ENCODE peak calls at places on chromosome 20, in ten cellular contexts. A is HAP-1; Q is CD8-positive, alpha-beta memory T cell; S is CD8-positive, alpha-beta T cell; X is right lobe of liver; O is tibial artery; V is prostate gland; E is upper lobe of right lung; Z is cardiac muscle cell; B is colonic mucosa. P is an unnamed sample.

GRCh38 chr20:44079968-44080560 is 106.9 kb downstream of the JPH2 start:
- DNase-seq in A (no peak), Q (no peak), S (no peak), X (no peak), O (no peak), V (no peak), E (peak; percentile 29), Z (peak; percentile 51), B (no peak), P (no peak)

GRCh38 chr20:20711413-20711812 is 1.0 kb downstream of the RALGAPA2 start:
- DNase-seq in A (no peak), Q (peak; percentile 30), S (no peak), X (no peak), O (no peak), V (peak; percentile 23), E (no peak), Z (no peak), B (peak; percentile 48), P (no peak)

GRCh38 chr20:61759286-61760065 is 306.2 kb downstream of the TAF4 start:
- DNase-seq in A (no peak), Q (no peak), S (no peak), X (no peak), O (peak; percentile 28), V (no peak), E (peak; percentile 31), Z (no peak), B (no peak), P (peak; percentile 23)

GRCh38 chr20:58515240-58516212 is at the start of gene APCDD1L:
- DNase-seq in A (no peak), Q (no peak), S (no peak), X (no peak), O (no peak), V (no peak), E (no peak), Z (peak; percentile 20), B (no peak), P (peak; percentile 68)

GRCh38 chr20:2795451-2795850 is 5.0 kb downstream of the CPXM1 start:
- DNase-seq in A (no peak), Q (no peak), S (no peak), X (no peak), O (no peak), V (no peak), E (no peak), Z (no peak), B (no peak), P (no peak)

GRCh38 chr20:17662333-17663039 is 19.6 kb downstream of the RRBP1 start:
- DNase-seq in A (no peak), Q (no peak), S (no peak), X (no peak), O (peak; percentile 82), V (no peak), E (no peak), Z (peak; percentile 96), B (no peak), P (peak; percentile 70)

GRCh38 chr20:36745234-36745926 is 510 bp downstream of the NDRG3 start:
- DNase-seq in A (no peak), Q (no peak), S (no peak), X (peak; percentile 68), O (peak; percentile 65), V (peak; percentile 9), E (no peak), Z (peak; percentile 8), B (peak; percentile 44), P (peak; percentile 66)

GRCh38 chr20:2261105-2261504 is 34.7 kb upstream of the TGM3 start:
- DNase-seq in A (no peak), Q (no peak), S (no peak), X (peak; percentile 86), O (no peak), V (no peak), E (no peak), Z (no peak), B (peak; percentile 89), P (no peak)

GRCh38 chr20:56867128-56867527 is 238.0 kb downstream of the TFAP2C start:
- DNase-seq in A (no peak), Q (no peak), S (no peak), X (no peak), O (no peak), V (no peak), E (no peak), Z (no peak), B (no peak), P (no peak)
- H3K27me3 ChIP-seq in A (peaks cover 23% of the 10 kb centered on the region), Q (no peaks in the 10 kb centered on the region), S (peaks cover 3% of the 10 kb centered on the region), X (no peaks in the 10 kb centered on the region), O (no peaks in the 10 kb centered on the region), V (no peaks in the 10 kb centered on the region), E (peaks cover 25% of the 10 kb centered on the region), Z (peaks cover 3% of the 10 kb centered on the region), B (no peaks in the 10 kb centered on the region), P (no peaks in the 10 kb centered on the region)

GRCh38 chr20:63176035-63176434 is 39.9 kb downstream of the YTHDF1 start:
- DNase-seq in A (no peak), Q (no peak), S (no peak), X (no peak), O (no peak), V (no peak), E (no peak), Z (no peak), B (no peak), P (no peak)

GRCh38 chr20:63177134-63177784 is 38.7 kb downstream of the YTHDF1 start:
- DNase-seq in A (no peak), Q (no peak), S (no peak), X (no peak), O (no peak), V (no peak), E (no peak), Z (no peak), B (no peak), P (no peak)

GRCh38 chr20:63175031-63175895 is 40.7 kb downstream of the YTHDF1 start:
- DNase-seq in A (no peak), Q (no peak), S (no peak), X (no peak), O (no peak), V (no peak), E (no peak), Z (no peak), B (no peak), P (no peak)

GRCh38 chr20:63177785-63178444 is 38.0 kb downstream of the YTHDF1 start:
- DNase-seq in A (no peak), Q (no peak), S (no peak), X (no peak), O (no peak), V (no peak), E (no peak), Z (no peak), B (no peak), P (no peak)

DNA sequence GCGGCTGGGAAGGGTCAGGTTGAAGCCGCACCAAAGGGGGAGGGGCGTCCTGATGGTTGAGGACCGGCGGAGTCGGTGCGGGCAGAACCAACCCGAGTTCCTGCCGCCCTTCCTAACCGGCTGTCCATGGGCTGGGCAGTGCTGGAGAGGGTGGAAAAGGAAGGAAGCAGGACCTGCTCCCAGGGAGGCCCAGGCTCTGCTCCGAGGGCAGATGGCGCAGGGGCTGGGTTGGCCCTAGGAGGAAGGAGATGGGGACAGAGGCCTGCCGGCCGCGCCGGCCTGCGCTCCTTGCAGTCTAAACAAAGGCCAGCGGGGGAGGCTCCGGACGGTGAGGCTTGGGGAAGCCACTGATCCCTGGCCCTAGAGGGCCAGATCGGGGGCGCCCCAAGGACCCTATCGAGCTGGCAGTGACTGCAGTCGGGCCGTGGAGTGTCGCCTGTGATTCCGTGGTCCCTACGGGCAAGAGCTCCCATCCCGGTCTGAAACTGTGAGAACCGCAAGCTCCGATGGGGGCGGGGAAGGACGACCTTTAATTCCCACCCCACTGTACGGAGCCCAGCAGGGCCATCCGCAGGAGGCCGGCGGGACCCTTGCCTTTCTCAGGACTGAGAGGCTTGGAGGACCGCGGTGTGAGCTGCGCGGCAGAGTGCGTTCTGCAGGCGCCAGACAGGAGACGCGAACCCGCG is 39.3 kb downstream of the YTHDF1 start:
- DNase-seq in A (no peak), Q (no peak), S (no peak), X (no peak), O (no peak), V (no peak), E (no peak), Z (no peak), B (no peak), P (no peak)
- H3K27me3 ChIP-seq in A (peaks cover 50% of the 10 kb centered on the region), Q (peaks cover 35% of the 10 kb centered on the region), S (peaks cover 25% of the 10 kb centered on the region), X (peaks cover 29% of the 10 kb centered on the region), O (peaks cover 100% of the 10 kb centered on the region), V (peaks cover 84% of the 10 kb centered on the region), E (peaks cover 90% of the 10 kb centered on the region), Z (peaks cover 100% of the 10 kb centered on the region), B (peaks cover 67% of the 10 kb centered on the region), P (peaks cover 2% of the 10 kb centered on the region)

GRCh38 chr20:51470907-51471411 is 71.6 kb downstream of the NFATC2 start:
- DNase-seq in A (no peak), Q (no peak), S (no peak), X (no peak), O (no peak), V (no peak), E (no peak), Z (no peak), B (no peak), P (no peak)

GRCh38 chr20:51470521-51470875 is 72.0 kb downstream of the NFATC2 start:
- DNase-seq in A (no peak), Q (no peak), S (no peak), X (no peak), O (no peak), V (no peak), E (no peak), Z (no peak), B (no peak), P (no peak)

GRCh38 chr20:51473771-51474170 is 68.7 kb downstream of the NFATC2 start:
- DNase-seq in A (no peak), Q (no peak), S (no peak), X (no peak), O (no peak), V (no peak), E (peak; percentile 51), Z (no peak), B (no peak), P (no peak)

GRCh38 chr20:51469578-51470520 is 72.7 kb downstream of the NFATC2 start:
- DNase-seq in A (no peak), Q (no peak), S (no peak), X (no peak), O (no peak), V (no peak), E (no peak), Z (no peak), B (no peak), P (no peak)

DNA sequence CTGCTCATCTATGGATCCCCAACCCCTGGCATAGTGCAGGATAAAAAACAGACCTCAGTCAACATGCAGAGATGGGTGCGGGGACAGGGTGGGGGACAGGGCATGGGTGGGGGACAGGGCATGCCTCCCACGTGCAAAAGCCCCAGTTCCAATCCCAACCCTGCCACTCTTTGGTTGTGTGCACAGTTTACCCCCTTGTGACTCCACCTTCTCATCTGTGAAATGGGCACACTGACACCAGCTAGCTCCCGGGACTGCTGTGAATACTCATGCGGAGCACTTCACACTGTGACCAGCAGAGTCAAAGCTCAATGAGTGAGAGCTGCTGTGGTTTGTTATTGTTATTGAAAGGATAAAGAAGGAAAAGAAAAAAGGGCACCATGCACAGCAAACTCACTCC is 69.3 kb downstream of the NFATC2 start:
- DNase-seq in A (no peak), Q (no peak), S (no peak), X (no peak), O (no peak), V (no peak), E (no peak), Z (no peak), B (no peak), P (no peak)
- H3K27me3 ChIP-seq in A (no peaks in the 10 kb centered on the region), Q (no peaks in the 10 kb centered on the region), S (no peaks in the 10 kb centered on the region), X (no peaks in the 10 kb centered on the region), O (no peaks in the 10 kb centered on the region), V (no peaks in the 10 kb centered on the region), E (no peaks in the 10 kb centered on the region), Z (no peaks in the 10 kb centered on the region), B (no peaks in the 10 kb centered on the region), P (no peaks in the 10 kb centered on the region)

GRCh38 chr20:63778857-63779256 is 39.3 kb downstream of the SLC2A4RG start:
- DNase-seq in A (no peak), Q (no peak), S (no peak), X (no peak), O (no peak), V (no peak), E (no peak), Z (no peak), B (no peak), P (no peak)

GRCh38 chr20:63783970-63784369 is 44.4 kb downstream of the SLC2A4RG start:
- DNase-seq in A (no peak), Q (no peak), S (no peak), X (no peak), O (no peak), V (no peak), E (no peak), Z (no peak), B (no peak), P (no peak)

GRCh38 chr20:63782521-63782971 is 43.0 kb downstream of the SLC2A4RG start:
- DNase-seq in A (no peak), Q (no peak), S (no peak), X (no peak), O (no peak), V (no peak), E (no peak), Z (no peak), B (no peak), P (no peak)

GRCh38 chr20:63782051-63782471 is 42.5 kb downstream of the SLC2A4RG start:
- DNase-seq in A (no peak), Q (peak; percentile 53), S (no peak), X (no peak), O (no peak), V (no peak), E (no peak), Z (no peak), B (no peak), P (no peak)

DNA sequence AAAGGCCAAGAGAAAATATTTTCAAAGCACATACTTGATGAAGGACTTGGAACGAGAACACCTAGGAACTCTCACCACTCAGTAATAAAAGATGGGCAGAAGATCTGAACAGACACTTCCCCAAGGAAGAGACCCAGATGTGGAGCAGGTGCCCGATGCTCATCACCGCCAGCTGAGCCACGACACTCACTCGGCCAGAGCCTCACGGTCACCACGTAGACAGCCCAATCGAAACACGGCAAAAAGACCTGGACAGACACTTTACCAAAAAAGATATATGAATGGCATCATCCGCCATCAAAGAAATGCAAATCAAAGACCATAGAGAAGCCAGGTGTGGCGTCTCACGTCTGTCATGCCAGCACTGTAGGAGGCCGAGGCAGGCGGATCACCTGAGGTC is 41.6 kb downstream of the SLC2A4RG start:
- DNase-seq in A (no peak), Q (no peak), S (no peak), X (no peak), O (no peak), V (no peak), E (no peak), Z (no peak), B (no peak), P (no peak)
- H3K27me3 ChIP-seq in A (no peaks in the 10 kb centered on the region), Q (no peaks in the 10 kb centered on the region), S (no peaks in the 10 kb centered on the region), X (no peaks in the 10 kb centered on the region), O (no peaks in the 10 kb centered on the region), V (no peaks in the 10 kb centered on the region), E (no peaks in the 10 kb centered on the region), Z (no peaks in the 10 kb centered on the region), B (no peaks in the 10 kb centered on the region), P (no peaks in the 10 kb centered on the region)

P was measured in aorta.